ENCODE peak calls at places on chromosomes 3 and 15, in five cellular contexts. X is GM12878, Y is A549, R is HepG2, F is K562. D is an unnamed sample.

GRCh38 chr3:149813367-149814281 is 609 bp downstream of the RNF13 start:
- DNase-seq in X (no peak), Y (peak; percentile 17), R (peak; percentile 47), F (peak; percentile 30), D (peak; percentile 72)

GRCh38 chr15:76885212-76885611 is 19.9 kb downstream of the SCAPER start:
- DNase-seq in X (no peak), Y (no peak), R (no peak), F (no peak), D (no peak)

GRCh38 chr3:129688310-129688895 is 81.9 kb upstream of the PLXND1 start:
- DNase-seq in X (no peak), Y (peak; percentile 58), R (peak; percentile 78), F (no peak), D (peak; percentile 88)

GRCh38 chr3:127135241-127136023 is 57.5 kb upstream of the PRR23E start:
- DNase-seq in X (no peak), Y (no peak), R (no peak), F (no peak), D (peak; percentile 58)

GRCh38 chr3:72018339-72018984 is 233.5 kb upstream of the PROK2 start:
- DNase-seq in X (no peak), Y (no peak), R (no peak), F (peak; percentile 84), D (no peak)

GRCh38 chr3:14405120-14405885 is 2.9 kb downstream of the SLC6A6 start:
- DNase-seq in X (no peak), Y (no peak), R (no peak), F (peak; percentile 47), D (no peak)

GRCh38 chr3:197082871-197083270 is 53.3 kb upstream of the MELTF start:
- DNase-seq in X (no peak), Y (no peak), R (no peak), F (no peak), D (no peak)

GRCh38 chr15:40050788-40051615 is 12.0 kb upstream of the SRP14 start:
- DNase-seq in X (no peak), Y (peak; percentile 31), R (no peak), F (no peak), D (peak; percentile 90)

GRCh38 chr3:186950402-186951093 is 20.2 kb downstream of the ST6GAL1 start:
- DNase-seq in X (no peak), Y (no peak), R (no peak), F (no peak), D (no peak)

GRCh38 chr3:101292027-101292426 is 28.3 kb downstream of the IMPG2 start:
- DNase-seq in X (no peak), Y (no peak), R (no peak), F (no peak), D (no peak)

GRCh38 chr3:15462451-15462850 is 35.1 kb downstream of the EAF1 start:
- DNase-seq in X (no peak), Y (no peak), R (no peak), F (no peak), D (no peak)

GRCh38 chr3:115876860-115877646 is 253.7 kb downstream of the GAP43 start:
- DNase-seq in X (no peak), Y (no peak), R (no peak), F (no peak), D (no peak)

GRCh38 chr3:129616713-129617112 is 10.2 kb upstream of the PLXND1 start:
- DNase-seq in X (no peak), Y (no peak), R (no peak), F (no peak), D (no peak)

GRCh38 chr15:91866971-91867372 is 13.5 kb downstream of the SLCO3A1 start:
- DNase-seq in X (no peak), Y (no peak), R (no peak), F (no peak), D (no peak)

GRCh38 chr3:107641572-107642307 is 119.0 kb downstream of the BBX start:
- DNase-seq in X (no peak), Y (no peak), R (no peak), F (no peak), D (no peak)

GRCh38 chr15:79071901-79072300 is 18.7 kb downstream of the RASGRF1 start:
- DNase-seq in X (no peak), Y (no peak), R (no peak), F (no peak), D (no peak)

GRCh38 chr3:5314897-5315296 is 127.4 kb downstream of the EDEM1 start:
- DNase-seq in X (no peak), Y (no peak), R (no peak), F (no peak), D (no peak)

GRCh38 chr3:98395111-98395510 is 4.6 kb downstream of the OR5K3 start:
- DNase-seq in X (no peak), Y (no peak), R (no peak), F (no peak), D (no peak)

GRCh38 chr3:112407214-112407887 is 74.4 kb downstream of the CD200 start:
- DNase-seq in X (peak; percentile 54), Y (no peak), R (no peak), F (no peak), D (no peak)
- TF ChIP-seq JUNB in X (peak; percentile 22), Y (no peak), R (no peak), F (no peak), D (no peak)

GRCh38 chr3:134364061-134364935 is 9.9 kb downstream of the AMOTL2 start:
- DNase-seq in X (no peak), Y (peak; percentile 93), R (no peak), F (peak; percentile 26), D (peak; percentile 99)
- H3K4me3 ChIP-seq in X (no peak overlapping the region), Y (peak overlapping the region; percentile 31), R (no peak overlapping the region), F (no peak overlapping the region), D (peak overlapping the region; percentile 48)

DNA sequence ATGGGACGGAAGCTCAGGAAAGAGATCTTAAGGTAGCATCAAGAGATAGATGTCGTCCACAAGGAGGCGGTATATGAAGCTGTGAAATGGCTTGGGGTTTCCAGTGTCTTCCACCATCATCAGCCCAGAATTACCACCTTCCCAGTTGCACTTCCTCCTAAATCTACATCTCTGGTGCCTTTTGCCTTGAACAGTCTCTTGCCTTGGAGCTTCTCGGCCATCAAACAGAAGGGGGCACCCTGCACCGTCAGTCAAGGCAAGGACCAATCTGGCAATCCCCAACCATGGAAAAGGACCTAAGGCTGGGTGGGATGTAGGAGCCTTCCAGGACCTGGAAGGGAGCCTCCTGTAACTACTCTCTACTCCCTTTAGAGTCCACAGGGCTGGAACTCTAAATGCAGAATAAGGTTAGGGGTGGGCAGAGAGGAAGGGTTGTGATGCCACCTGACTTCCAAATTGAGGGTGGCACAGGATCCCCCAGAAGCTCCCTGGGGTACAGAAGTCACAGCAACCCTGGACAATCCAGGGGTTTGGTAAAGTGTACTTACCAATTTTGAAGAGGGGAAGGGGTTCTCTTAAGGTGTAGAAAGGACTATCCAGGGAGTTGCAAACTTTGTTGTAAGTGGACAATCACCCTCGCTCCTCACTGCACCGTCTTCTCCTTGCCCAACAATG is 1.0 kb upstream of the RYR3 start:
- DNase-seq in X (no peak), Y (peak; percentile 46), R (no peak), F (no peak), D (peak; percentile 66)
- TF ChIP-seq JUNB in X (no peak), Y (no peak), R (no peak), F (no peak), D (no peak)

GRCh38 chr3:184378650-184379374 is 805 bp upstream of the THPO start:
- DNase-seq in X (no peak), Y (no peak), R (no peak), F (no peak), D (no peak)

GRCh38 chr3:184377882-184378445 is at the start of gene THPO:
- DNase-seq in X (no peak), Y (no peak), R (peak; percentile 90), F (peak; percentile 83), D (peak; percentile 52)

GRCh38 chr3:184375747-184376495 is 2.1 kb downstream of the THPO start:
- DNase-seq in X (no peak), Y (no peak), R (no peak), F (no peak), D (peak; percentile 54)

GRCh38 chr3:184379375-184380209 is at the start of gene CHRD:
- DNase-seq in X (no peak), Y (no peak), R (no peak), F (no peak), D (no peak)

GRCh38 chr3:184377374-184377773 is 633 bp downstream of the THPO start:
- DNase-seq in X (no peak), Y (no peak), R (peak; percentile 23), F (no peak), D (no peak)
- H3K4me3 ChIP-seq in X (no peak overlapping the region), Y (no peak overlapping the region), R (peak overlapping the region; percentile 90), F (no peak overlapping the region), D (no peak overlapping the region)

GRCh38 chr3:64916937-64917336 is 229.1 kb upstream of the ADAMTS9 start:
- DNase-seq in X (no peak), Y (no peak), R (no peak), F (peak; percentile 18), D (peak; percentile 75)

GRCh38 chr3:64918989-64919388 is 231.2 kb upstream of the ADAMTS9 start:
- DNase-seq in X (no peak), Y (no peak), R (no peak), F (no peak), D (no peak)

GRCh38 chr3:64916192-64916798 is 228.5 kb upstream of the ADAMTS9 start:
- DNase-seq in X (no peak), Y (no peak), R (no peak), F (no peak), D (no peak)

GRCh38 chr3:64919934-64920333 is 232.1 kb upstream of the ADAMTS9 start:
- DNase-seq in X (no peak), Y (no peak), R (no peak), F (no peak), D (no peak)

GRCh38 chr3:64917914-64918313 is 230.1 kb upstream of the ADAMTS9 start:
- DNase-seq in X (no peak), Y (no peak), R (no peak), F (peak; percentile 12), D (no peak)
- TF ChIP-seq JUNB in X (no peak), Y (no peak), R (no peak), F (no peak), D (no peak)